ENCODE peak calls at places on chromosomes 13 and 19, in seven cellular contexts. B is tibial artery; N is H54; M is cardiac muscle cell; X is AG10803; K is anterior cingulate cortex; C is stimulated activated CD4-positive, alpha-beta T cell treated with anti-CD3 and anti-CD28 coated beads, Interleukin-15, amount 100 ng/mL, for 24 hours. O is an unnamed sample.

GRCh38 chr19:8334458-8335342 is 8.4 kb downstream of the KANK3 start:
- DNase-seq in N (no peak), B (no peak), X (peak), C (peak), M (peak), K (no peak), O (no peak)

GRCh38 chr13:51453959-51454703 is 1.3 kb upstream of the INTS6 start:
- DNase-seq in X (peak), N (no peak), M (no peak), K (no peak), B (peak), C (peak), O (peak)

GRCh38 chr19:1366899-1367870 is 16.5 kb upstream of the NDUFS7 start:
- DNase-seq in M (no peak), B (no peak), C (no peak), N (no peak), K (no peak), X (no peak), O (no peak)

GRCh38 chr19:4367336-4367723 is 24.0 kb downstream of the MPND start:
- DNase-seq in N (no peak), M (no peak), K (no peak), C (no peak), X (no peak), B (no peak), O (no peak)

GRCh38 chr13:29513981-29514719 is 81.3 kb downstream of the SLC7A1 start:
- DNase-seq in B (no peak), K (no peak), X (peak), N (no peak), M (no peak), C (no peak), O (no peak)

GRCh38 chr13:36883829-36884228 is 36.2 kb downstream of the SMAD9 start:
- DNase-seq in N (no peak), X (no peak), M (no peak), C (no peak), K (no peak), B (no peak), O (no peak)

GRCh38 chr13:113806104-113806471 is 47.1 kb downstream of the TMEM255B start:
- DNase-seq in C (no peak), M (no peak), K (no peak), X (no peak), N (no peak), B (no peak), O (no peak)

GRCh38 chr19:11130824-11131455 is 24.6 kb downstream of the SPC24 start:
- DNase-seq in K (peak), N (peak), M (peak), X (peak), C (peak), B (peak), O (no peak)

GRCh38 chr19:8144273-8144672 is 5.1 kb downstream of the FBN3 start:
- DNase-seq in X (no peak), N (no peak), M (no peak), C (no peak), K (no peak), B (no peak), O (no peak)

GRCh38 chr19:33146209-33146608 is 14.3 kb downstream of the WDR88 start:
- DNase-seq in C (no peak), K (no peak), N (no peak), B (no peak), X (no peak), M (no peak), O (no peak)

GRCh38 chr13:89726690-89727435 is 1620.6 kb upstream of the MIR17HG start:
- DNase-seq in B (no peak), X (no peak), C (no peak), M (peak), N (peak), K (no peak), O (no peak)

GRCh38 chr19:47512948-47513319 is 1.9 kb downstream of the NAPA start:
- DNase-seq in N (no peak), K (no peak), M (no peak), B (no peak), X (no peak), C (no peak), O (no peak)

GRCh38 chr19:3366104-3366760 is at the start of gene NFIC:
- DNase-seq in N (peak), C (peak), B (peak), M (peak), K (no peak), X (peak), O (peak)

GRCh38 chr19:8938576-8938975 is 71.6 kb downstream of the MUC16 start:
- DNase-seq in N (no peak), B (no peak), K (no peak), C (no peak), X (no peak), M (no peak), O (no peak)

GRCh38 chr19:18205180-18205915 is 1.5 kb upstream of the RAB3A start:
- DNase-seq in M (peak), X (peak), B (peak), N (peak), K (peak), C (peak), O (peak)

GRCh38 chr13:85241045-85241444 is 558.2 kb downstream of the SLITRK6 start:
- DNase-seq in C (no peak), X (no peak), N (peak), M (peak), K (no peak), B (no peak), O (no peak)

GRCh38 chr19:5131031-5131865 is 162.3 kb downstream of the KDM4B start:
- DNase-seq in B (no peak), K (no peak), C (no peak), M (no peak), X (no peak), N (no peak), O (no peak)

O was measured in nucleus accumbens.